ENCODE peak calls at places on chromosome 20, in ten cellular contexts. H, C, K, F, O, A, N, X, G and U are unnamed samples.

GRCh38 chr20:49446808-49447207 is 35.7 kb downstream of the KCNB1 start:
- DNase-seq in O (peak; percentile 43), A (no peak), X (no peak), G (peak; percentile 74), C (no peak), K (peak; percentile 39), N (no peak), H (peak; percentile 86), F (peak; percentile 83), U (no peak)

GRCh38 chr20:13255356-13255755 is 34.3 kb downstream of the ISM1 start:
- DNase-seq in G (no peak), O (no peak), C (no peak), A (no peak), F (no peak), X (no peak), K (no peak), H (no peak), N (no peak), U (no peak)

GRCh38 chr20:25046736-25047666 is 10.9 kb downstream of the ACSS1 start:
- DNase-seq in K (no peak), G (no peak), O (no peak), X (no peak), H (no peak), N (no peak), C (no peak), A (no peak), F (peak; percentile 6), U (no peak)

GRCh38 chr20:37501940-37502339 is 19.1 kb upstream of the NNAT start:
- DNase-seq in C (no peak), N (no peak), F (no peak), H (no peak), O (no peak), G (peak; percentile 44), A (no peak), X (no peak), K (peak; percentile 26), U (no peak)

GRCh38 chr20:59955131-59955796 is 3.0 kb upstream of the CDH26 start:
- DNase-seq in G (no peak), F (no peak), C (no peak), O (peak; percentile 14), X (no peak), N (no peak), A (no peak), K (no peak), H (no peak), U (peak; percentile 38)

GRCh38 chr20:34040300-34041015 is 46.7 kb downstream of the RALY start:
- DNase-seq in N (no peak), G (no peak), X (no peak), F (no peak), H (no peak), O (no peak), K (no peak), C (no peak), A (no peak), U (no peak)

GRCh38 chr20:36825374-36826104 is 50.4 kb upstream of the TLDC2 start:
- DNase-seq in C (no peak), G (no peak), X (no peak), H (no peak), O (no peak), N (no peak), A (peak; percentile 37), K (no peak), F (no peak), U (no peak)

GRCh38 chr20:19497064-19497463 is 261.0 kb upstream of the RIN2 start:
- DNase-seq in O (no peak), C (no peak), G (no peak), X (peak; percentile 16), K (no peak), A (no peak), H (no peak), F (no peak), N (peak; percentile 6), U (no peak)

GRCh38 chr20:25579081-25579770 is 6.1 kb downstream of the NINL start:
- DNase-seq in X (no peak), H (no peak), C (no peak), K (no peak), N (no peak), A (no peak), O (no peak), F (no peak), G (peak; percentile 30), U (no peak)

DNA sequence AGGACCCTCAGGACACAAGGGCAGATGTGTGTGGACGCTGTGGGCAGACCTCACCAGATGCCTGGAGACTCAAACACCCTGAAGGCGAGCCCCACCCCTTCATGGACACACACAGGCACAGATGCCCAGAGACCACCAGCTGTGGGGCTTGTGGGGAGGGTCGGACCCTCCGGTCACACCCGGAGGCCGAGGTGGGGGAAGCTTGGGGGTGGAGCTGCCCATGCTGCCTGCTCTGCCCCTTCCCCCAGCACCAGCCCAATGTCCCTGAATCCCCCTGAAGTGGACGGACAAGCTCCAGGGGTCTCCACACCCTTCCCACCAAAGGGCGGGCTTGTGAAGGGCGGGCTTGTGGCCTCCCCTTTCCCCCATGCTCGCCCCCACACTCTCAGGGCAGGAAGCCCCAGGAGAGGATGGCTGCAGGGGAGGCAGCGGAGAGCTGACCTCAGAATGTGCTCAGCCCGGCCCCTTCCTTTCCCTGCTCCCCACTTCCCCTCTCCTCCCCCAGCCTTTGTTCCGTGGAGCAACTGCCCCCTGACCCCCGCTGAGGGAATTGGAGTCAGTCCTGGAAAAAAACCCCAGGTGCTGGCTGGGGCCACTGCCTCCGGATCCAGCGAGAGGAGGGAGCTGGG is 13.8 kb upstream of the ABHD16B start:
- DNase-seq in G (peak; percentile 75), A (no peak), O (no peak), N (no peak), F (no peak), X (no peak), K (peak; percentile 55), H (no peak), C (no peak), U (no peak)
- TF ChIP-seq CTCF in G (no peak), A (no peak), O (no peak), N (no peak), F (no peak), X (no peak), K (no peak), H (no peak), C (no peak), U (no peak)

GRCh38 chr20:62321978-62322377 is 19.2 kb downstream of the ADRM1 start:
- DNase-seq in F (no peak), H (peak; percentile 10), C (no peak), O (no peak), K (no peak), N (no peak), X (no peak), A (no peak), G (no peak), U (no peak)
- TF ChIP-seq CTCF in F (no peak), H (no peak), C (no peak), O (no peak), K (no peak), N (no peak), X (no peak), A (no peak), G (no peak), U (no peak)

GRCh38 chr20:63102720-63103375 is 96.1 kb upstream of the BHLHE23 start:
- DNase-seq in N (peak; percentile 6), G (peak; percentile 40), A (no peak), O (peak; percentile 34), X (no peak), F (peak; percentile 38), H (peak; percentile 39), C (no peak), K (no peak), U (peak; percentile 82)
- TF ChIP-seq CTCF in N (no peak), G (no peak), A (no peak), O (no peak), X (no peak), F (no peak), H (no peak), C (no peak), K (no peak), U (no peak)

GRCh38 chr20:219290-220115 is 7.6 kb upstream of the DEFB129 start:
- DNase-seq in G (no peak), C (no peak), H (no peak), K (peak; percentile 17), X (peak; percentile 38), F (no peak), A (no peak), O (peak; percentile 22), N (peak; percentile 7), U (no peak)
- TF ChIP-seq CTCF in G (no peak), C (peak; percentile 65), H (peak; percentile 54), K (no peak), X (peak; percentile 60), F (peak; percentile 14), A (peak; percentile 50), O (peak; percentile 33), N (peak; percentile 43), U (no peak)

DNA sequence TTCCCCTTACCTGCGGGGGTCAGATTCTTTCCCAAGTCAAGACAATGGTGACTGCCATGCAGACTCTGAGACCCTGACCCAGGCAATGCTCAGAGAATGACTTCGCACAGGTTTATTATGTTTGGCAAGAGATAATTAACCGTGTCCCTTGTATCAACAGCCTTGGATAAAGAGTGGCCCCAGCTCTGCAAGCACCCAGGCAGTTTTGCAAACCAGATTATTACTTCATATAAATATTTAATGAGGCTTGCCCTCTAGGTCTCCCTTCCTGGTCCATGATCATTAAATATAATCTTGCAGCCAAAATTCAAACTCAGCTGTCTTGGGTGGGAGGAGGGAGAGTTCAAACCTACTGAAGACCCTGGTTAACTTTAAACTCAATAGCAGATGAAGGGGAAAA is 156.5 kb downstream of the ANKRD60 start:
- DNase-seq in O (no peak), C (no peak), G (no peak), A (no peak), H (no peak), F (no peak), X (no peak), K (no peak), N (no peak), U (no peak)
- TF ChIP-seq CTCF in O (no peak), C (no peak), G (no peak), A (no peak), H (no peak), F (no peak), X (no peak), K (no peak), N (no peak), U (no peak)

DNA sequence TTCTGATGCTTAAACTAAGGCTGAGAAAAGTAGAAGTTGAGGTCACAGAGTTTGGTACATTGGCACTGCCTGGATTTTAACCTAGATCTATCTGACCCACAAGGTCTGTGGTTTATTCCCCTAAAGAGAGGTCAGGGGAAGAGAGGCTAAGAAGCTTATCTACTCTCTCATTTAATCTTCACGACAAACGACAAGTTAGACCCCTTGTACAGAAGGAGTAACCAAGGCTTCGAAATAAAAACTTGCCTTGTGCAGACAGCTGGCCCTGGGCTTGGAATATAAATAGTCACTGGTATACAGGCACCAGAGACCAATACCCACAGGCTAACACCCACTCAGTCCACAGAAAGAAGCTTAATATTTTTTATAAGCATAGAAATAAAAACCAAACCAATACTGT is 41.3 kb downstream of the HNF4A start:
- DNase-seq in H (no peak), F (no peak), C (no peak), A (no peak), X (no peak), N (no peak), G (no peak), O (no peak), K (no peak), U (no peak)
- TF ChIP-seq CTCF in H (no peak), F (no peak), C (no peak), A (no peak), X (no peak), N (no peak), G (no peak), O (no peak), K (no peak), U (no peak)

GRCh38 chr20:12012241-12013222 is 94.8 kb downstream of the BTBD3 start:
- DNase-seq in H (no peak), A (no peak), X (peak; percentile 75), C (no peak), G (peak; percentile 65), K (peak; percentile 52), N (peak; percentile 52), F (no peak), O (peak; percentile 50), U (peak; percentile 51)
- TF ChIP-seq CTCF in H (peak; percentile 85), A (peak; percentile 98), X (peak; percentile 77), C (peak; percentile 77), G (peak; percentile 92), K (peak; percentile 94), N (peak; percentile 99), F (peak; percentile 60), O (peak; percentile 91), U (peak; percentile 30)